ENCODE peak calls at places on chromosomes 13 and 19, in six cellular contexts. L is GM06990, D is spleen, G is H1, M is endothelial cell of umbilical vein, J is right cardiac atrium. V is an unnamed sample.
A peak's percentile ranks its signal among the peaks of the same experiment; 100 is the strongest.

GRCh38 chr13:42275098-42275471 is 3.1 kb downstream of the AKAP11 start:
- DNase-seq in M (no peak), D (no peak), G (no peak), L (peak; percentile 74), J (no peak), V (peak; percentile 92)

GRCh38 chr19:44072543-44073401 is 813 bp downstream of the ZNF284 start:
- DNase-seq in D (no peak), M (no peak), J (no peak), L (no peak), G (no peak), V (no peak)

GRCh38 chr19:10450853-10451609 is 30.7 kb downstream of the PDE4A start:
- DNase-seq in G (peak; percentile 81), M (no peak), J (no peak), D (no peak), L (no peak), V (peak; percentile 34)

GRCh38 chr13:100664171-100664900 is 10.3 kb downstream of the TMTC4 start:
- DNase-seq in M (no peak), G (no peak), L (no peak), J (no peak), D (no peak), V (no peak)

GRCh38 chr19:3690551-3691371 is 9.5 kb downstream of the PIP5K1C start:
- DNase-seq in M (no peak), D (no peak), G (no peak), L (no peak), J (no peak), V (peak; percentile 0)

GRCh38 chr19:53908106-53908932 is 759 bp upstream of the CACNG7 start:
- DNase-seq in D (peak; percentile 80), J (peak; percentile 40), M (peak; percentile 31), G (peak; percentile 94), L (peak; percentile 36), V (no peak)

GRCh38 chr13:109616021-109616420 is 170.4 kb downstream of the IRS2 start:
- DNase-seq in L (no peak), M (no peak), G (no peak), J (no peak), D (no peak), V (no peak)

GRCh38 chr19:57888107-57888493 is 737 bp downstream of the ZNF814 start:
- DNase-seq in M (no peak), G (no peak), D (no peak), J (no peak), L (no peak), V (no peak)

GRCh38 chr19:4059931-4060620 is 6.6 kb downstream of the ZBTB7A start:
- DNase-seq in J (peak; percentile 84), G (no peak), M (no peak), D (peak; percentile 93), L (peak; percentile 66), V (peak; percentile 85)

GRCh38 chr19:51020988-51021651 is 1.6 kb upstream of the KLK10 start:
- DNase-seq in D (no peak), J (no peak), M (peak; percentile 67), L (no peak), G (no peak), V (peak; percentile 22)

GRCh38 chr19:35521124-35521743 is 6.9 kb downstream of the SBSN start:
- DNase-seq in G (no peak), L (no peak), J (no peak), M (no peak), D (no peak), V (no peak)

GRCh38 chr19:2289714-2290435 is 7.9 kb upstream of the PEAK3 start:
- DNase-seq in D (peak; percentile 94), J (peak; percentile 42), M (no peak), G (no peak), L (peak; percentile 84), V (peak; percentile 87)

GRCh38 chr19:55495646-55496349 is 7.6 kb downstream of the SSC5D start:
- DNase-seq in L (no peak), G (no peak), D (no peak), M (no peak), J (no peak), V (no peak)

GRCh38 chr13:109998808-109999528 is 212.6 kb upstream of the IRS2 start:
- DNase-seq in G (no peak), M (no peak), J (no peak), L (no peak), D (no peak), V (no peak)

GRCh38 chr19:280541-281007 is 10.6 kb downstream of the PLPP2 start:
- DNase-seq in M (no peak), G (no peak), L (no peak), J (no peak), D (no peak), V (no peak)

GRCh38 chr13:77516342-77516789 is 19.1 kb upstream of the SCEL start:
- DNase-seq in G (no peak), M (peak; percentile 70), J (no peak), L (peak; percentile 18), D (no peak), V (no peak)

GRCh38 chr13:100659578-100659977 is 15.0 kb downstream of the TMTC4 start:
- DNase-seq in D (no peak), M (no peak), G (no peak), J (no peak), L (no peak), V (no peak)

GRCh38 chr19:55069137-55069858 is 6.3 kb upstream of the RDH13 start:
- DNase-seq in J (peak; percentile 68), G (peak; percentile 68), L (no peak), D (no peak), M (no peak), V (peak; percentile 38)

GRCh38 chr19:4930664-4931063 is 21.4 kb downstream of the UHRF1 start:
- DNase-seq in M (no peak), J (no peak), L (no peak), G (no peak), D (no peak), V (no peak)

GRCh38 chr19:42159942-42160341 is 27.7 kb upstream of the POU2F2 start:
- DNase-seq in L (no peak), J (no peak), D (no peak), G (no peak), M (no peak), V (no peak)

GRCh38 chr19:42155796-42156195 is 23.6 kb upstream of the POU2F2 start:
- DNase-seq in J (no peak), L (no peak), D (no peak), G (no peak), M (no peak), V (no peak)

GRCh38 chr19:42154471-42155323 is 22.5 kb upstream of the POU2F2 start:
- DNase-seq in J (no peak), D (peak; percentile 78), G (no peak), L (no peak), M (no peak), V (peak; percentile 6)

GRCh38 chr19:42156571-42156970 is 24.3 kb upstream of the POU2F2 start:
- DNase-seq in D (no peak), J (no peak), L (no peak), M (no peak), G (no peak), V (no peak)

GRCh38 chr19:42158926-42159325 is 26.7 kb upstream of the POU2F2 start:
- DNase-seq in J (no peak), L (no peak), D (no peak), G (no peak), M (no peak), V (no peak)
- H3K4me3 ChIP-seq in J (no peak overlapping the region), L (no peak overlapping the region), D (no peak overlapping the region), G (no peak overlapping the region), M (no peak overlapping the region), V (no peak overlapping the region)

GRCh38 chr13:27005976-27006518 is 165.6 kb downstream of the USP12 start:
- DNase-seq in M (no peak), L (no peak), D (peak; percentile 51), G (no peak), J (no peak), V (no peak)
- H3K4me3 ChIP-seq in M (no peak overlapping the region), L (no peak overlapping the region), D (peak overlapping the region; percentile 23), G (peak overlapping the region; percentile 58), J (no peak overlapping the region), V (no peak overlapping the region)

GRCh38 chr19:16283103-16283469 is 41.5 kb upstream of the KLF2 start:
- DNase-seq in J (no peak), M (no peak), L (no peak), G (no peak), D (no peak), V (no peak)
- H3K4me3 ChIP-seq in J (no peak overlapping the region), M (no peak overlapping the region), L (no peak overlapping the region), G (no peak overlapping the region), D (no peak overlapping the region), V (no peak overlapping the region)

DNA sequence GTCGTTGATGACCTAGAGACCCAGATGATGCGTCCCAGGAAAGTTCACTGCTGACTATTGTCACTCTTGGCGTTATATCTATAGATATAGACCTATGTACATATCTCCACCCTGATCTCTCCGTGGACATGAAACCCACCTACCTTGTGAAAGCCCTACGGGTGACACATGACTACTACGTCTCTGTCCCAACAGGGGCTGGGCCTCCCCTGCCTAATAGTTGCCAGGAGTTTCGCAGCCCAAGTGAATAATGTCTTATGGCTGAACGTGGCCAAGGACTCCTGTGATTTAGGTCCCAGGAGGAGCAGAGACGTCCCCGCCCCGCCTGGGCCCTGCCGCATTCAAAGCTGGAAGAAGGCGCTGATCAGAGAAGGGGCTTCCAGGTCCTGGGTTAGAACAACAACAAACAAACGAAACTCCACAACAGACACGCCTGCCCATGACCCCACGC is 4.9 kb upstream of the POU4F1 start:
- DNase-seq in G (no peak), M (no peak), D (no peak), L (no peak), J (peak; percentile 7), V (no peak)
- H3K4me3 ChIP-seq in G (peak overlapping the region; percentile 63), M (no peak overlapping the region), D (peak overlapping the region; percentile 37), L (peak overlapping the region; percentile 41), J (peak overlapping the region; percentile 77), V (peak overlapping the region; percentile 54)

GRCh38 chr13:49220035-49220855 is at the start of gene MLNR:
- DNase-seq in J (peak; percentile 40), L (peak; percentile 37), M (peak; percentile 14), D (peak; percentile 85), G (peak; percentile 81), V (peak; percentile 11)
- H3K4me3 ChIP-seq in J (peak within 1 kb of the TSS; percentile 69), L (peak within 1 kb of the TSS; percentile 15), M (no peak within 1 kb of the TSS), D (peak within 1 kb of the TSS; percentile 38), G (peak within 1 kb of the TSS; percentile 61), V (no peak within 1 kb of the TSS)